ENCODE peak calls at places on chromosomes 5 and 9, in four cellular contexts. One of them, this sample, is unnamed.

GRCh38 chr9:103991698-103992097 is 102.4 kb upstream of the SMC2 start:
- DNase-seq in dorsolateral prefrontal cortex: no peak
- DNase-seq in heart left ventricle: no peak
- DNase-seq in psoas muscle: no peak
- DNase-seq in this sample: no peak

GRCh38 chr5:91291628-91292569 is 91.2 kb downstream of the ARRDC3 start:
- DNase-seq in dorsolateral prefrontal cortex: no peak
- DNase-seq in heart left ventricle: no peak
- DNase-seq in psoas muscle: no peak
- DNase-seq in this sample: no peak

GRCh38 chr5:24609694-24610093 is 35.1 kb downstream of the CDH10 start:
- DNase-seq in dorsolateral prefrontal cortex: peak
- DNase-seq in heart left ventricle: no peak
- DNase-seq in psoas muscle: no peak
- DNase-seq in this sample: no peak

GRCh38 chr9:98867434-98868168 is 60.1 kb downstream of the GALNT12 start:
- DNase-seq in dorsolateral prefrontal cortex: no peak
- DNase-seq in heart left ventricle: peak
- DNase-seq in psoas muscle: peak
- DNase-seq in this sample: peak

GRCh38 chr9:136963751-136964150 is 11.7 kb downstream of the LCN12 start:
- DNase-seq in dorsolateral prefrontal cortex: no peak
- DNase-seq in heart left ventricle: no peak
- DNase-seq in psoas muscle: no peak
- DNase-seq in this sample: no peak

GRCh38 chr5:54460181-54460919 is 4.9 kb downstream of the HSPB3 start:
- DNase-seq in dorsolateral prefrontal cortex: no peak
- DNase-seq in heart left ventricle: peak
- DNase-seq in psoas muscle: no peak
- DNase-seq in this sample: no peak

GRCh38 chr9:116565986-116566385 is 121.1 kb upstream of the TRIM32 start:
- DNase-seq in dorsolateral prefrontal cortex: no peak
- DNase-seq in heart left ventricle: no peak
- DNase-seq in psoas muscle: no peak
- DNase-seq in this sample: no peak

GRCh38 chr9:95854386-95855015 is 21.0 kb upstream of the ERCC6L2 start:
- DNase-seq in dorsolateral prefrontal cortex: no peak
- DNase-seq in heart left ventricle: no peak
- DNase-seq in psoas muscle: no peak
- DNase-seq in this sample: no peak

GRCh38 chr5:94793113-94793815 is 174.8 kb downstream of the SLF1 start:
- DNase-seq in dorsolateral prefrontal cortex: no peak
- DNase-seq in heart left ventricle: no peak
- DNase-seq in psoas muscle: no peak
- DNase-seq in this sample: no peak

GRCh38 chr5:141960018-141960417 is 2.0 kb upstream of the PCDH12 start:
- DNase-seq in dorsolateral prefrontal cortex: no peak
- DNase-seq in heart left ventricle: peak
- DNase-seq in psoas muscle: no peak
- DNase-seq in this sample: no peak

GRCh38 chr5:141515946-141516647 is 27.2 kb downstream of the PCDHGC5 start:
- DNase-seq in dorsolateral prefrontal cortex: no peak
- DNase-seq in heart left ventricle: no peak
- DNase-seq in psoas muscle: no peak
- DNase-seq in this sample: no peak

GRCh38 chr9:86408121-86408520 is 53.9 kb upstream of the TUT7 start:
- DNase-seq in dorsolateral prefrontal cortex: no peak
- DNase-seq in heart left ventricle: no peak
- DNase-seq in psoas muscle: no peak
- DNase-seq in this sample: no peak

GRCh38 chr5:54401515-54401914 is 54.0 kb upstream of the HSPB3 start:
- DNase-seq in dorsolateral prefrontal cortex: no peak
- DNase-seq in heart left ventricle: no peak
- DNase-seq in psoas muscle: no peak
- DNase-seq in this sample: no peak

GRCh38 chr5:1334831-1335539 is 9.9 kb downstream of the CLPTM1L start:
- DNase-seq in dorsolateral prefrontal cortex: no peak
- DNase-seq in heart left ventricle: no peak
- DNase-seq in psoas muscle: no peak
- DNase-seq in this sample: no peak

GRCh38 chr9:38281196-38281595 is 111.3 kb upstream of the ALDH1B1 start:
- DNase-seq in dorsolateral prefrontal cortex: no peak
- DNase-seq in heart left ventricle: no peak
- DNase-seq in psoas muscle: no peak
- DNase-seq in this sample: no peak

GRCh38 chr9:122900791-122901190 is 4.4 kb downstream of the RC3H2 start:
- DNase-seq in dorsolateral prefrontal cortex: no peak
- DNase-seq in heart left ventricle: no peak
- DNase-seq in psoas muscle: no peak
- DNase-seq in this sample: no peak

GRCh38 chr5:54344653-54345052 is 34.3 kb upstream of the ARL15 start:
- DNase-seq in dorsolateral prefrontal cortex: no peak
- DNase-seq in heart left ventricle: no peak
- DNase-seq in psoas muscle: no peak
- DNase-seq in this sample: no peak

GRCh38 chr5:116437351-116437705 is 137.3 kb downstream of the SEMA6A start:
- DNase-seq in dorsolateral prefrontal cortex: no peak
- DNase-seq in heart left ventricle: no peak
- DNase-seq in psoas muscle: no peak
- DNase-seq in this sample: no peak

GRCh38 chr9:17906841-17907779 is 328.2 kb downstream of the SH3GL2 start:
- DNase-seq in dorsolateral prefrontal cortex: peak
- DNase-seq in heart left ventricle: no peak
- DNase-seq in psoas muscle: no peak
- DNase-seq in this sample: no peak

GRCh38 chr9:117523531-117524153 is 108.8 kb upstream of the ASTN2 start:
- DNase-seq in dorsolateral prefrontal cortex: no peak
- DNase-seq in heart left ventricle: no peak
- DNase-seq in psoas muscle: no peak
- DNase-seq in this sample: no peak

GRCh38 chr9:35570709-35571108 is 34.4 kb upstream of the TESK1 start:
- DNase-seq in dorsolateral prefrontal cortex: no peak
- DNase-seq in heart left ventricle: no peak
- DNase-seq in psoas muscle: no peak
- DNase-seq in this sample: no peak

GRCh38 chr9:130336027-130336595 is 70.6 kb downstream of the HMCN2 start:
- DNase-seq in dorsolateral prefrontal cortex: no peak
- DNase-seq in heart left ventricle: no peak
- DNase-seq in psoas muscle: no peak
- DNase-seq in this sample: no peak

GRCh38 chr5:36575367-36575781 is 31.0 kb upstream of the SLC1A3 start:
- DNase-seq in dorsolateral prefrontal cortex: no peak
- DNase-seq in heart left ventricle: no peak
- DNase-seq in psoas muscle: no peak
- DNase-seq in this sample: no peak

GRCh38 chr9:70120834-70121510 is 77.3 kb downstream of the MAMDC2 start:
- DNase-seq in dorsolateral prefrontal cortex: no peak
- DNase-seq in heart left ventricle: peak
- DNase-seq in psoas muscle: peak
- DNase-seq in this sample: peak

GRCh38 chr5:149581192-149581861 is at the start of gene ARHGEF37:
- DNase-seq in dorsolateral prefrontal cortex: peak
- DNase-seq in heart left ventricle: peak
- DNase-seq in psoas muscle: peak
- DNase-seq in this sample: peak

GRCh38 chr9:127124091-127124490 is 1.7 kb upstream of the ANGPTL2 start:
- DNase-seq in dorsolateral prefrontal cortex: no peak
- DNase-seq in heart left ventricle: no peak
- DNase-seq in psoas muscle: no peak
- DNase-seq in this sample: no peak

GRCh38 chr9:127126981-127127380 is 4.5 kb upstream of the ANGPTL2 start:
- DNase-seq in dorsolateral prefrontal cortex: no peak
- DNase-seq in heart left ventricle: no peak
- DNase-seq in psoas muscle: no peak
- DNase-seq in this sample: no peak

GRCh38 chr9:127123239-127123935 is 952 bp upstream of the ANGPTL2 start:
- DNase-seq in dorsolateral prefrontal cortex: no peak
- DNase-seq in heart left ventricle: no peak
- DNase-seq in psoas muscle: no peak
- DNase-seq in this sample: no peak

GRCh38 chr9:127122176-127123151 is at the start of gene ANGPTL2:
- DNase-seq in dorsolateral prefrontal cortex: peak
- DNase-seq in heart left ventricle: peak
- DNase-seq in psoas muscle: peak
- DNase-seq in this sample: peak

GRCh38 chr9:127124792-127125191 is 2.4 kb upstream of the ANGPTL2 start:
- DNase-seq in dorsolateral prefrontal cortex: no peak
- DNase-seq in heart left ventricle: no peak
- DNase-seq in psoas muscle: no peak
- DNase-seq in this sample: no peak
- H3K27ac ChIP-seq in dorsolateral prefrontal cortex: no peak
- H3K27ac ChIP-seq in heart left ventricle: peak
- H3K27ac ChIP-seq in psoas muscle: no peak
- H3K27ac ChIP-seq in this sample: no peak

DNA sequence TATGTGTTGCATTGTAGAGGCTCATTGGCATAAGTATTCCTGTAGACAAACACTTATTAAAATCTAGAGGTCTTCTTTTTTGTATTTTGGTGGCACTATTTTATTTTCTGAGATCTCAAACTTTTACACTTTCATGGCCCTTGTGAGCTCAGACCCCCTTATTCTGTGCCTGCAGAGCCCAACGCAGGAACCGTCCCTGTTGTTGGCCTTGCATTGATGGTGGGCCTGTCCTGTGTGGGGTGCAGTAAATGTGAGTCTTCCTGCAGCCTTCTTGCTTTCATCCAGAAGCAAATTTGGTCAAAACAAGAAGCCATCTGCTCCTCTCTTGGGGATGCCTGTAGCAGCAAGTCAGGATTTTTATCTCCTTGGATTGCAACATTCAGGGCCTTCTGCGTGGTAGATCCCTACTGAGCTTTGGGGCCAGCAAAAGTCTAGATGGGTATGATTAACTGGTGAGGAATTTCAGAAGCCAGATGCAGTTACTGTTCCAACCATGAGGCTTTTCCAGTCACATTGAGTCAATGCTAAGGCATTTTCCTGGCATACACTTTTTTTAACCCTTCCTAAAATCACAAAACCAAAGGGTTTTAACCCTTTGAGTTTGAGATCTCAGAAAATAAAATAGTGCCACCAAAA is 31.7 kb downstream of the BASP1 start:
- DNase-seq in dorsolateral prefrontal cortex: no peak
- DNase-seq in heart left ventricle: no peak
- DNase-seq in psoas muscle: no peak
- DNase-seq in this sample: no peak
- TF ChIP-seq CTCF in dorsolateral prefrontal cortex: no peak
- TF ChIP-seq CTCF in heart left ventricle: no peak
- TF ChIP-seq CTCF in psoas muscle: no peak
- TF ChIP-seq CTCF in this sample: no peak

DNA sequence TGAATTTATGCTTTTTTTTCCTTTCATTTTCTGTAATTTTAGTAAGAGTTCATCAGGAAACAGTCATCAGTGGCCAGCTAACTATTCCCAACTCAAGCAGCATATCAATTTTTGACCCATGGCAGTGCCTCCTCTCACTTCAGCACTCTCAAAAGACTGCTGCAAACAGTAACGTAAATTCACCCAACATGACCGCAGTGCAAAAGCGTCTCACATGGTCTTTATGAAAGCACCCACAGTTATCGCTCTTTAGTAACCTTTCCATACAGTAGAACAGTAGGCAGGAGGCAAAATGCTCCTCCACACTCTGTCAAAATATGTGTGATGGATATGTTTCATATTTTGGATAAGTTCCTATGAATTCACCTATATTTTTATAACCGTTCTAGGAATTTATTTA is 48.6 kb downstream of the PARP8 start:
- DNase-seq in dorsolateral prefrontal cortex: no peak
- DNase-seq in heart left ventricle: no peak
- DNase-seq in psoas muscle: no peak
- DNase-seq in this sample: no peak
- H3K4me3 ChIP-seq in dorsolateral prefrontal cortex: no peak
- H3K4me3 ChIP-seq in heart left ventricle: no peak
- H3K4me3 ChIP-seq in psoas muscle: no peak
- H3K4me3 ChIP-seq in this sample: no peak

DNA sequence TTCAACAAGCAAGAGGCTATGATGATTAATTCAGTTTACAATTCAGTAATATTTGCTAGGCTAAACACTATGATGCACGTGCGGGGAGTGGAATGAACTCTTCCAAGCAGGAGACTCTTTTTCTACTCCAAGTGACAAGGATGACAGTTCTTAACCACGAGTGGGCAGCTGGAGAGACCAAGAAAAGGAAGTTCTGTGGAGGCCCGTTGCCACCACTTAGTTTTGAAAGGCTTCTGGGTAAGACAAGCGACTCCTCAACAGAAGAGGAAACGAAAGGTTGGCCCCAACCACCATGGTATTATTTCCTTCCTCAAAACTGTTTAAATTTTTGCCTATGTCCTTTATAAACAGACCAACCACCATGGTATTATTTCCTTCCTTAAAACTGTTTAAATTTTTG is 2.8 kb downstream of the DCAF12 start:
- DNase-seq in dorsolateral prefrontal cortex: no peak
- DNase-seq in heart left ventricle: peak
- DNase-seq in psoas muscle: no peak
- DNase-seq in this sample: peak
- H3K27ac ChIP-seq in dorsolateral prefrontal cortex: no peak
- H3K27ac ChIP-seq in heart left ventricle: no peak
- H3K27ac ChIP-seq in psoas muscle: peak
- H3K27ac ChIP-seq in this sample: no peak

GRCh38 chr5:139663207-139663606 is 15.1 kb downstream of the CXXC5 start:
- DNase-seq in dorsolateral prefrontal cortex: no peak
- DNase-seq in heart left ventricle: no peak
- DNase-seq in psoas muscle: no peak
- DNase-seq in this sample: no peak

GRCh38 chr5:139664273-139664693 is 16.1 kb downstream of the CXXC5 start:
- DNase-seq in dorsolateral prefrontal cortex: no peak
- DNase-seq in heart left ventricle: no peak
- DNase-seq in psoas muscle: peak
- DNase-seq in this sample: peak

GRCh38 chr5:139660916-139661814 is 13.0 kb downstream of the CXXC5 start:
- DNase-seq in dorsolateral prefrontal cortex: peak
- DNase-seq in heart left ventricle: peak
- DNase-seq in psoas muscle: peak
- DNase-seq in this sample: peak

GRCh38 chr5:139663752-139664151 is 15.6 kb downstream of the CXXC5 start:
- DNase-seq in dorsolateral prefrontal cortex: no peak
- DNase-seq in heart left ventricle: no peak
- DNase-seq in psoas muscle: no peak
- DNase-seq in this sample: no peak

DNA sequence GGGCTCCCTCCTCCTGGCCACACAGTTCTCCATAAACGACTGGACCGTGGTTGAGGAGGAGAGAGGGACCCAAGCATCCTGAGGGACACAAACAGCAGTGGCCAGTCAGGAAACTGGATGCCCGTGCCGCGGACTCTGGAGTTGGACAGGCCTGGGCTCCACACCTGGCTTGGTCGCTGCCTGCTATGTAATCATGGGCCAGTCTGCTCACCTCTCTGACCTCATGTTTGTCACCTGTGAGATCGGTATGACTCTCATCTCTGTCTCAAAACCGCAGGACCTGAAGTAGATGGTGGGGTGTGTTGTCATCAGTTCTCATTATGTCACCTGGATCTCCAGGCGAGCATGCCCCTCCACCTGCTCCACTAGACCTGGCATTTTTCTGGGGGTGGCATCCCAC is 14.5 kb downstream of the CXXC5 start:
- DNase-seq in dorsolateral prefrontal cortex: no peak
- DNase-seq in heart left ventricle: no peak
- DNase-seq in psoas muscle: no peak
- DNase-seq in this sample: no peak
- TF ChIP-seq CTCF in dorsolateral prefrontal cortex: no peak
- TF ChIP-seq CTCF in heart left ventricle: no peak
- TF ChIP-seq CTCF in psoas muscle: no peak
- TF ChIP-seq CTCF in this sample: no peak